ENCODE peak calls at places on chromosomes 16 and 17, in ten cellular contexts. I, Z, O, V, C, W, M, T, L and J are unnamed samples.

GRCh38 chr17:17837966-17838962 is 1.5 kb upstream of the SREBF1 start:
- DNase-seq in O (no peak), V (peak; percentile 65), Z (peak; percentile 68), C (peak; percentile 39), T (peak; percentile 61), M (no peak), I (no peak), W (peak; percentile 65), L (peak; percentile 74), J (peak; percentile 88)

GRCh38 chr17:43932357-43932756 is 9.9 kb downstream of the PPY start:
- DNase-seq in V (no peak), I (no peak), Z (no peak), C (no peak), T (no peak), W (no peak), O (no peak), M (no peak), L (no peak), J (no peak)

GRCh38 chr16:19389246-19389645 is 28.4 kb upstream of the TMC5 start:
- DNase-seq in W (peak; percentile 43), T (peak; percentile 88), O (peak; percentile 84), V (no peak), Z (peak; percentile 83), C (no peak), L (peak; percentile 18), I (no peak), M (no peak), J (no peak)

GRCh38 chr16:30526823-30527634 is 663 bp upstream of the ZNF768 start:
- DNase-seq in Z (peak; percentile 99), L (peak; percentile 99), M (peak; percentile 99), T (peak; percentile 99), W (peak; percentile 99), C (peak; percentile 97), V (peak; percentile 99), I (peak; percentile 96), O (peak; percentile 97), J (peak; percentile 100)

GRCh38 chr17:7838291-7839075 is 4.5 kb downstream of the KDM6B start:
- DNase-seq in I (no peak), L (no peak), W (peak; percentile 89), C (peak; percentile 88), Z (no peak), T (peak; percentile 72), M (peak; percentile 66), O (no peak), V (peak; percentile 74), J (peak; percentile 42)

GRCh38 chr17:19311421-19312215 is 50.9 kb downstream of the B9D1 start:
- DNase-seq in C (no peak), O (no peak), T (no peak), W (peak; percentile 59), L (no peak), M (peak; percentile 11), Z (no peak), I (peak; percentile 0), V (no peak), J (no peak)

GRCh38 chr17:48110722-48111121 is 3.2 kb downstream of the SNX11 start:
- DNase-seq in W (no peak), Z (no peak), I (no peak), O (no peak), C (no peak), M (no peak), V (no peak), T (no peak), L (no peak), J (no peak)

GRCh38 chr17:49787932-49788442 is 494 bp upstream of the KAT7 start:
- DNase-seq in I (no peak), M (no peak), T (no peak), W (no peak), Z (no peak), O (no peak), L (no peak), C (no peak), V (no peak), J (peak; percentile 56)

DNA sequence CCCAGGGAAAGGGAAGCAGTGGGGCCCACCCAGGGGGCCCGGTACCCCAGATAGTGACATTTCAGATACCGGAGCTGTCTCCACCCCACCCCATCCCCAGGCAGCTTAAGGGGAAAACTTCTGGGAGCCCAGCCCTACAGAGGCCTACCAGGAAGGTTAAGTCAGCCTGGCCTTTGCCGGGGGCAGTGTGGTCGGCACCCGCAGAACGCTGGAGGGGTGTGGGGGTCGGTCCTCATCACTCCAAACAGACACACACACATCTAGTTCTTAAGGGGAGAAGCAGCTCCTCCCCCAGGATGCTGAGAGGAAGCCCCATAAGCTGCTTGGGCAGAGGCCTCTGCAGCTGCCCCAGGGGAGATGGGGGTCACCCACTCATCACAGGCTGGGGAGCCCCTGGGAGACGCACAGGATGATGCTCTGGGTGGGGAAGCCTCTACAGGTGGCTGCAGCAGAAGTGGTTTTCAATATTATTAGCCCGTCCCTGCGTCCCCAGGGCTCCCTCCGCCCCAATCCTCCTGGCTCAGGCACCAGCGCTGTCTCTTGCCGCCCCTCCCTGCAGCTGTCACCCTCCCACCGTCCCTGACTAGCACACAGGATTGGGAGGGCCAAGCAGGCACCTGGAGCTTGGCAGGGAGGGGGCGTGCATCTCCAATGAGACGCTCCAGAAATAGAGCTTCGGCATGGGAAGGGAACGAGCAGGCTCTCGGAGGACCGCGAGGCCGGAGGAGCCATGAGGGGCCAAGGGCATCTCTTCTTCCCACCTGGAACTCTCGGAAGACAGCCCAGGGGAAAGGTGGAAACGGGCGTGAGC is 1.4 kb upstream of the ABR start:
- DNase-seq in L (no peak), C (no peak), O (no peak), I (peak; percentile 81), Z (no peak), T (no peak), V (no peak), M (no peak), W (no peak), J (no peak)
- H3K4me3 ChIP-seq in L (no peak overlapping the region), C (no peak overlapping the region), O (no peak overlapping the region), I (peak overlapping the region; percentile 77), Z (no peak overlapping the region), T (no peak overlapping the region), V (no peak overlapping the region), M (no peak overlapping the region), W (no peak overlapping the region), J (no peak overlapping the region)

GRCh38 chr16:81165411-81166097 is 69.4 kb upstream of the GCSH start:
- DNase-seq in O (no peak), V (no peak), I (no peak), L (no peak), W (no peak), M (no peak), Z (no peak), T (no peak), C (no peak), J (no peak)

GRCh38 chr16:81168406-81168805 is 70.1 kb upstream of the BCO1 start:
- DNase-seq in I (no peak), T (no peak), O (no peak), W (no peak), Z (no peak), V (no peak), C (no peak), L (no peak), M (no peak), J (no peak)

GRCh38 chr16:81167851-81168250 is 70.6 kb upstream of the BCO1 start:
- DNase-seq in Z (no peak), W (no peak), C (no peak), M (no peak), T (no peak), V (no peak), I (no peak), O (no peak), L (peak; percentile 52), J (peak; percentile 60)

GRCh38 chr16:81164958-81165357 is 68.8 kb upstream of the GCSH start:
- DNase-seq in V (no peak), W (no peak), T (no peak), Z (no peak), C (no peak), L (no peak), M (no peak), O (no peak), I (no peak), J (no peak)

GRCh38 chr16:81166417-81167300 is 70.5 kb upstream of the GCSH start:
- DNase-seq in I (no peak), O (no peak), C (no peak), W (no peak), M (no peak), T (no peak), L (no peak), V (no peak), Z (no peak), J (no peak)
- H3K27ac ChIP-seq in I (no peak overlapping the region), O (no peak overlapping the region), C (no peak overlapping the region), W (no peak overlapping the region), M (no peak overlapping the region), T (no peak overlapping the region), L (no peak overlapping the region), V (no peak overlapping the region), Z (no peak overlapping the region), J (no peak overlapping the region)

DNA sequence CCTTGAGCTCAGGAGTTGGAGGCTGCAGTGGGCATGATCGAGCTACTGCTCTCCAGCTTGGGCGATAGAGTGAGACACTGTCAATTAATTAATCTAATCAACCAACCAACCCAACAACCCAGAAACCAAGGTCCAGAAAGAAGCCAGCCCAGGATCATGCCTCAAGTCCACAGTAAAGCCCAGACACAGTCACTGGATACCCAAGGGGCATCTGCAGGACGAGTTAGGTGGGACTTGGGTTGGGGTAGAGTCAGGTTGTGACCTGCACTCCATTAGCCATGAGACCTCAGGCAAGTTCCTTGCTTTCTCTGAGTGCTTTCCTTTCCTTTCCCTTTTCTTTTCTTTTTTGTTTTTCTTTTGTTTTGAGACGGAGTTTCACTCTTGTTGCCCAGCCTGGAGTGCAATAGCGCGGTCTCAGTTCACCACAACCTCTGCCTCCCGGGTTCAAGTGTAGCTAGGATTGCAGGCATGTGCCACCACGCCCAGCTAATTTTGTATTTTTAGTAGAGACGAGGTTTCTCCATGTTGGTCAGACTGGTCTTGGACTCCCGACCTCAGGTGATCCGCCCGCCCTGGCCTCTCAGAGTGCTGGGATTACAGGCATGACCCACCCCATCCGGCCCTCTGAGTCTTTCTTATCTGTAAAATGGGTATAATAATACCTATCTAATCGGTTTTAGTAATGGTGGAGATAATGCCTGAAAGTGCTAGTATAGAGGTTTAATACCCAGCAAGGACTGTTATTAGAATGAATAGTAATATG is 3.5 kb upstream of the HSD17B1 start:
- DNase-seq in W (no peak), O (no peak), Z (no peak), I (no peak), V (no peak), T (peak; percentile 67), L (no peak), C (no peak), M (no peak), J (no peak)
- H3K4me3 ChIP-seq in W (peak overlapping the region; percentile 25), O (no peak overlapping the region), Z (no peak overlapping the region), I (no peak overlapping the region), V (no peak overlapping the region), T (peak overlapping the region; percentile 28), L (no peak overlapping the region), C (no peak overlapping the region), M (no peak overlapping the region), J (no peak overlapping the region)

GRCh38 chr17:32016231-32016630 is 9.0 kb downstream of the LRRC37B start:
- DNase-seq in M (no peak), C (no peak), T (no peak), O (no peak), V (no peak), I (no peak), L (no peak), W (no peak), Z (no peak), J (no peak)

GRCh38 chr17:32019228-32019627 is 12.0 kb downstream of the LRRC37B start:
- DNase-seq in M (no peak), Z (no peak), T (no peak), W (no peak), O (no peak), I (no peak), V (no peak), C (no peak), L (no peak), J (no peak)

GRCh38 chr17:32015245-32016013 is 8.2 kb downstream of the LRRC37B start:
- DNase-seq in O (no peak), W (no peak), I (no peak), M (no peak), T (peak; percentile 43), V (peak; percentile 63), Z (no peak), C (peak; percentile 23), L (no peak), J (no peak)

GRCh38 chr17:32021618-32021955 is 14.4 kb downstream of the LRRC37B start:
- DNase-seq in C (no peak), V (no peak), T (no peak), M (no peak), I (no peak), Z (no peak), O (no peak), W (no peak), L (no peak), J (no peak)

GRCh38 chr17:32020943-32021617 is 13.9 kb downstream of the LRRC37B start:
- DNase-seq in O (no peak), W (no peak), C (no peak), T (no peak), L (no peak), Z (no peak), M (no peak), V (no peak), I (no peak), J (no peak)
- H3K27ac ChIP-seq in O (no peak overlapping the region), W (no peak overlapping the region), C (no peak overlapping the region), T (no peak overlapping the region), L (no peak overlapping the region), Z (no peak overlapping the region), M (no peak overlapping the region), V (no peak overlapping the region), I (no peak overlapping the region), J (no peak overlapping the region)